ENCODE peak calls at places on chromosomes 16 and 17, in seven cellular contexts. One of them, this sample, is unnamed.

GRCh38 chr16:4376126-4376819 is 4.6 kb downstream of the VASN start:
- DNase-seq in NCI-H345: no peak
- DNase-seq in effector CD4-positive, alpha-beta T cell: no peak
- DNase-seq in right atrium auricular region: peak
- DNase-seq in neural progenitor cell: peak
- DNase-seq in progenitor cell of endocrine pancreas: no peak
- DNase-seq in prostate gland: peak
- DNase-seq in this sample: no peak

GRCh38 chr16:12078405-12079245 is 102.1 kb downstream of the SNX29 start:
- DNase-seq in NCI-H345: no peak
- DNase-seq in effector CD4-positive, alpha-beta T cell: no peak
- DNase-seq in right atrium auricular region: no peak
- DNase-seq in neural progenitor cell: no peak
- DNase-seq in progenitor cell of endocrine pancreas: no peak
- DNase-seq in prostate gland: no peak
- DNase-seq in this sample: no peak

GRCh38 chr16:56225013-56225742 is 33.9 kb downstream of the GNAO1 start:
- DNase-seq in NCI-H345: no peak
- DNase-seq in effector CD4-positive, alpha-beta T cell: no peak
- DNase-seq in right atrium auricular region: no peak
- DNase-seq in neural progenitor cell: no peak
- DNase-seq in progenitor cell of endocrine pancreas: no peak
- DNase-seq in prostate gland: no peak
- DNase-seq in this sample: no peak

GRCh38 chr17:39653662-39654331 is 11.4 kb upstream of the TCAP start:
- DNase-seq in NCI-H345: peak
- DNase-seq in effector CD4-positive, alpha-beta T cell: peak
- DNase-seq in right atrium auricular region: no peak
- DNase-seq in neural progenitor cell: no peak
- DNase-seq in progenitor cell of endocrine pancreas: peak
- DNase-seq in prostate gland: peak
- DNase-seq in this sample: peak

GRCh38 chr16:3129137-3130131 is 5.4 kb upstream of the ZNF213 start:
- DNase-seq in NCI-H345: peak
- DNase-seq in effector CD4-positive, alpha-beta T cell: peak
- DNase-seq in right atrium auricular region: peak
- DNase-seq in neural progenitor cell: peak
- DNase-seq in progenitor cell of endocrine pancreas: peak
- DNase-seq in prostate gland: peak
- DNase-seq in this sample: peak

GRCh38 chr17:44940321-44940720 is 7.3 kb downstream of the KIF18B start:
- DNase-seq in NCI-H345: no peak
- DNase-seq in effector CD4-positive, alpha-beta T cell: no peak
- DNase-seq in right atrium auricular region: no peak
- DNase-seq in neural progenitor cell: no peak
- DNase-seq in progenitor cell of endocrine pancreas: no peak
- DNase-seq in prostate gland: no peak
- DNase-seq in this sample: peak

GRCh38 chr17:18117974-18118632 is 9.5 kb downstream of the MYO15A start:
- DNase-seq in NCI-H345: no peak
- DNase-seq in effector CD4-positive, alpha-beta T cell: no peak
- DNase-seq in right atrium auricular region: no peak
- DNase-seq in neural progenitor cell: no peak
- DNase-seq in progenitor cell of endocrine pancreas: no peak
- DNase-seq in prostate gland: no peak
- DNase-seq in this sample: no peak

GRCh38 chr17:32103476-32104113 is 38.7 kb upstream of the RHOT1 start:
- DNase-seq in NCI-H345: no peak
- DNase-seq in effector CD4-positive, alpha-beta T cell: no peak
- DNase-seq in right atrium auricular region: no peak
- DNase-seq in neural progenitor cell: peak
- DNase-seq in progenitor cell of endocrine pancreas: no peak
- DNase-seq in prostate gland: no peak
- DNase-seq in this sample: no peak

GRCh38 chr17:29857823-29858222 is 72.2 kb downstream of the SSH2 start:
- DNase-seq in NCI-H345: no peak
- DNase-seq in effector CD4-positive, alpha-beta T cell: no peak
- DNase-seq in right atrium auricular region: no peak
- DNase-seq in neural progenitor cell: no peak
- DNase-seq in progenitor cell of endocrine pancreas: no peak
- DNase-seq in prostate gland: no peak
- DNase-seq in this sample: no peak

GRCh38 chr17:69047368-69048263 is 13.1 kb downstream of the ABCA9 start:
- DNase-seq in NCI-H345: no peak
- DNase-seq in effector CD4-positive, alpha-beta T cell: no peak
- DNase-seq in right atrium auricular region: peak
- DNase-seq in neural progenitor cell: no peak
- DNase-seq in progenitor cell of endocrine pancreas: peak
- DNase-seq in prostate gland: no peak
- DNase-seq in this sample: peak

GRCh38 chr16:49940464-49941224 is 84.4 kb upstream of the CNEP1R1 start:
- DNase-seq in NCI-H345: no peak
- DNase-seq in effector CD4-positive, alpha-beta T cell: no peak
- DNase-seq in right atrium auricular region: no peak
- DNase-seq in neural progenitor cell: no peak
- DNase-seq in progenitor cell of endocrine pancreas: no peak
- DNase-seq in prostate gland: no peak
- DNase-seq in this sample: no peak